ENCODE peak calls at places on chromosomes 7 and 10, in seven cellular contexts. One of them, this sample, is unnamed.

GRCh38 chr7:54339074-54339473 is 203.1 kb upstream of the VSTM2A start:
- DNase-seq in AG10803: peak; percentile 3
- DNase-seq in hepatocyte: peak; percentile 33
- DNase-seq in breast epithelium: no peak
- DNase-seq in Calu3: no peak
- DNase-seq in mesenchymal stem cell: peak; percentile 18
- DNase-seq in iris pigment epithelial cell: no peak
- DNase-seq in this sample: no peak

GRCh38 chr7:20296444-20296843 is 34.3 kb upstream of the ITGB8 start:
- DNase-seq in AG10803: no peak
- DNase-seq in hepatocyte: peak; percentile 10
- DNase-seq in breast epithelium: no peak
- DNase-seq in Calu3: no peak
- DNase-seq in mesenchymal stem cell: no peak
- DNase-seq in iris pigment epithelial cell: no peak
- DNase-seq in this sample: no peak

GRCh38 chr10:58064714-58065528 is 202.8 kb downstream of the IPMK start:
- DNase-seq in AG10803: peak; percentile 61
- DNase-seq in hepatocyte: peak; percentile 65
- DNase-seq in breast epithelium: no peak
- DNase-seq in Calu3: peak; percentile 61
- DNase-seq in mesenchymal stem cell: peak; percentile 45
- DNase-seq in iris pigment epithelial cell: peak; percentile 52
- DNase-seq in this sample: no peak

GRCh38 chr10:4867520-4868356 is 41.7 kb downstream of the AKR1E2 start:
- DNase-seq in AG10803: no peak
- DNase-seq in hepatocyte: peak; percentile 37
- DNase-seq in breast epithelium: no peak
- DNase-seq in Calu3: no peak
- DNase-seq in mesenchymal stem cell: peak; percentile 88
- DNase-seq in iris pigment epithelial cell: peak; percentile 7
- DNase-seq in this sample: no peak

GRCh38 chr10:124238367-124238766 is 145.0 kb upstream of the CHST15 start:
- DNase-seq in AG10803: no peak
- DNase-seq in hepatocyte: no peak
- DNase-seq in breast epithelium: no peak
- DNase-seq in Calu3: no peak
- DNase-seq in mesenchymal stem cell: no peak
- DNase-seq in iris pigment epithelial cell: no peak
- DNase-seq in this sample: peak; percentile 65

GRCh38 chr7:3780016-3780415 is 479.0 kb downstream of the SDK1 start:
- DNase-seq in AG10803: no peak
- DNase-seq in hepatocyte: no peak
- DNase-seq in breast epithelium: no peak
- DNase-seq in Calu3: no peak
- DNase-seq in mesenchymal stem cell: no peak
- DNase-seq in iris pigment epithelial cell: no peak
- DNase-seq in this sample: no peak

GRCh38 chr7:159127691-159128642 is 16.7 kb downstream of the VIPR2 start:
- DNase-seq in AG10803: no peak
- DNase-seq in hepatocyte: no peak
- DNase-seq in breast epithelium: no peak
- DNase-seq in Calu3: no peak
- DNase-seq in mesenchymal stem cell: no peak
- DNase-seq in iris pigment epithelial cell: no peak
- DNase-seq in this sample: peak; percentile 57

GRCh38 chr7:51827641-51828040 is 511.0 kb upstream of the COBL start:
- DNase-seq in AG10803: no peak
- DNase-seq in hepatocyte: no peak
- DNase-seq in breast epithelium: no peak
- DNase-seq in Calu3: no peak
- DNase-seq in mesenchymal stem cell: no peak
- DNase-seq in iris pigment epithelial cell: no peak
- DNase-seq in this sample: no peak

GRCh38 chr10:12925845-12926244 is 75.7 kb downstream of the CCDC3 start:
- DNase-seq in AG10803: no peak
- DNase-seq in hepatocyte: no peak
- DNase-seq in breast epithelium: no peak
- DNase-seq in Calu3: no peak
- DNase-seq in mesenchymal stem cell: no peak
- DNase-seq in iris pigment epithelial cell: no peak
- DNase-seq in this sample: peak; percentile 25

GRCh38 chr7:22137026-22137425 is 191.3 kb upstream of the CDCA7L start:
- DNase-seq in AG10803: peak; percentile 87
- DNase-seq in hepatocyte: no peak
- DNase-seq in breast epithelium: no peak
- DNase-seq in Calu3: no peak
- DNase-seq in mesenchymal stem cell: peak; percentile 7
- DNase-seq in iris pigment epithelial cell: peak; percentile 29
- DNase-seq in this sample: no peak

GRCh38 chr7:94190599-94191061 is 186.5 kb upstream of the BET1 start:
- DNase-seq in AG10803: peak; percentile 97
- DNase-seq in hepatocyte: peak; percentile 50
- DNase-seq in breast epithelium: no peak
- DNase-seq in Calu3: peak; percentile 16
- DNase-seq in mesenchymal stem cell: peak; percentile 95
- DNase-seq in iris pigment epithelial cell: peak; percentile 95
- DNase-seq in this sample: no peak

GRCh38 chr10:100600218-100600617 is 64.5 kb downstream of the HIF1AN start:
- DNase-seq in AG10803: no peak
- DNase-seq in hepatocyte: no peak
- DNase-seq in breast epithelium: no peak
- DNase-seq in Calu3: no peak
- DNase-seq in mesenchymal stem cell: no peak
- DNase-seq in iris pigment epithelial cell: peak; percentile 7
- DNase-seq in this sample: no peak

GRCh38 chr7:88477957-88478356 is 171.3 kb upstream of the STEAP4 start:
- DNase-seq in AG10803: no peak
- DNase-seq in hepatocyte: peak; percentile 19
- DNase-seq in breast epithelium: no peak
- DNase-seq in Calu3: no peak
- DNase-seq in mesenchymal stem cell: no peak
- DNase-seq in iris pigment epithelial cell: no peak
- DNase-seq in this sample: no peak

GRCh38 chr7:116674508-116675173 is 2.6 kb downstream of the MET start:
- DNase-seq in AG10803: peak; percentile 42
- DNase-seq in hepatocyte: no peak
- DNase-seq in breast epithelium: no peak
- DNase-seq in Calu3: no peak
- DNase-seq in mesenchymal stem cell: peak; percentile 21
- DNase-seq in iris pigment epithelial cell: peak; percentile 62
- DNase-seq in this sample: no peak

GRCh38 chr7:132394283-132395003 is 181.8 kb downstream of the PLXNA4 start:
- DNase-seq in AG10803: peak; percentile 23
- DNase-seq in hepatocyte: no peak
- DNase-seq in breast epithelium: no peak
- DNase-seq in Calu3: no peak
- DNase-seq in mesenchymal stem cell: no peak
- DNase-seq in iris pigment epithelial cell: no peak
- DNase-seq in this sample: no peak

GRCh38 chr7:158819571-158820203 is 9.6 kb downstream of the ESYT2 start:
- DNase-seq in AG10803: peak; percentile 61
- DNase-seq in hepatocyte: no peak
- DNase-seq in breast epithelium: no peak
- DNase-seq in Calu3: no peak
- DNase-seq in mesenchymal stem cell: peak; percentile 48
- DNase-seq in iris pigment epithelial cell: peak; percentile 38
- DNase-seq in this sample: no peak

GRCh38 chr7:16460789-16461465 is 4.6 kb downstream of the SOSTDC1 start:
- DNase-seq in AG10803: no peak
- DNase-seq in hepatocyte: no peak
- DNase-seq in breast epithelium: no peak
- DNase-seq in Calu3: no peak
- DNase-seq in mesenchymal stem cell: no peak
- DNase-seq in iris pigment epithelial cell: no peak
- DNase-seq in this sample: no peak

GRCh38 chr7:80453699-80454340 is 58.0 kb downstream of the GNAT3 start:
- DNase-seq in AG10803: peak; percentile 20
- DNase-seq in hepatocyte: peak; percentile 29
- DNase-seq in breast epithelium: no peak
- DNase-seq in Calu3: peak; percentile 11
- DNase-seq in mesenchymal stem cell: peak; percentile 52
- DNase-seq in iris pigment epithelial cell: peak; percentile 50
- DNase-seq in this sample: no peak

GRCh38 chr7:120060283-120060682 is 212.7 kb upstream of the KCND2 start:
- DNase-seq in AG10803: peak; percentile 21
- DNase-seq in hepatocyte: no peak
- DNase-seq in breast epithelium: no peak
- DNase-seq in Calu3: no peak
- DNase-seq in mesenchymal stem cell: peak; percentile 82
- DNase-seq in iris pigment epithelial cell: peak; percentile 63
- DNase-seq in this sample: no peak

GRCh38 chr10:110834622-110835219 is 37.0 kb upstream of the PDCD4 start:
- DNase-seq in AG10803: no peak
- DNase-seq in hepatocyte: peak; percentile 73
- DNase-seq in breast epithelium: no peak
- DNase-seq in Calu3: no peak
- DNase-seq in mesenchymal stem cell: peak; percentile 37
- DNase-seq in iris pigment epithelial cell: peak; percentile 43
- DNase-seq in this sample: no peak

GRCh38 chr7:68700414-68700813 is 897.9 kb upstream of the AUTS2 start:
- DNase-seq in AG10803: no peak
- DNase-seq in hepatocyte: no peak
- DNase-seq in breast epithelium: no peak
- DNase-seq in Calu3: no peak
- DNase-seq in mesenchymal stem cell: no peak
- DNase-seq in iris pigment epithelial cell: peak; percentile 18
- DNase-seq in this sample: no peak

GRCh38 chr7:87628780-87629569 is 777 bp downstream of the RUNDC3B start:
- DNase-seq in AG10803: no peak
- DNase-seq in hepatocyte: peak; percentile 47
- DNase-seq in breast epithelium: no peak
- DNase-seq in Calu3: peak; percentile 32
- DNase-seq in mesenchymal stem cell: peak; percentile 18
- DNase-seq in iris pigment epithelial cell: peak; percentile 29
- DNase-seq in this sample: peak; percentile 86

GRCh38 chr10:22824984-22825383 is 102.9 kb upstream of the ARMC3 start:
- DNase-seq in AG10803: peak; percentile 59
- DNase-seq in hepatocyte: no peak
- DNase-seq in breast epithelium: no peak
- DNase-seq in Calu3: peak; percentile 27
- DNase-seq in mesenchymal stem cell: peak; percentile 41
- DNase-seq in iris pigment epithelial cell: peak; percentile 74
- DNase-seq in this sample: no peak

GRCh38 chr7:63925626-63926460 is 72.8 kb upstream of the ZNF722 start:
- DNase-seq in AG10803: peak; percentile 20
- DNase-seq in hepatocyte: no peak
- DNase-seq in breast epithelium: peak; percentile 93
- DNase-seq in Calu3: peak; percentile 60
- DNase-seq in mesenchymal stem cell: no peak
- DNase-seq in iris pigment epithelial cell: peak; percentile 12
- DNase-seq in this sample: no peak

This sample was measured in lower leg skin.